ENCODE peak calls at places on chromosomes 2 and 18, in five cellular contexts. One of them, this sample, is unnamed.

GRCh38 chr2:190765386-190766173 is 115.0 kb upstream of the GLS start:
- DNase-seq in RWPE1: peak
- DNase-seq in osteocyte: no peak
- DNase-seq in NCI-H2081: no peak
- DNase-seq in stimulated activated naive B cell treated with anti-CD40 and anti-IgM and Interleukin-4, amounts not matched to agents 10 μg/mL and 1 μg/mL and 100 μg/mL, for 72 hours: no peak
- DNase-seq in this sample: no peak

GRCh38 chr2:46311651-46312223 is 14.5 kb downstream of the EPAS1 start:
- DNase-seq in osteocyte: no peak
- DNase-seq in RWPE1: no peak
- DNase-seq in stimulated activated naive B cell treated with anti-CD40 and anti-IgM and Interleukin-4, amounts not matched to agents 10 μg/mL and 1 μg/mL and 100 μg/mL, for 72 hours: no peak
- DNase-seq in NCI-H2081: no peak
- DNase-seq in this sample: no peak

GRCh38 chr2:218255441-218255840 is 5.4 kb upstream of the GPBAR1 start:
- DNase-seq in RWPE1: no peak
- DNase-seq in stimulated activated naive B cell treated with anti-CD40 and anti-IgM and Interleukin-4, amounts not matched to agents 10 μg/mL and 1 μg/mL and 100 μg/mL, for 72 hours: no peak
- DNase-seq in osteocyte: no peak
- DNase-seq in NCI-H2081: no peak
- DNase-seq in this sample: no peak

GRCh38 chr2:40797115-40797514 is 345.2 kb upstream of the SLC8A1 start:
- DNase-seq in stimulated activated naive B cell treated with anti-CD40 and anti-IgM and Interleukin-4, amounts not matched to agents 10 μg/mL and 1 μg/mL and 100 μg/mL, for 72 hours: no peak
- DNase-seq in NCI-H2081: no peak
- DNase-seq in RWPE1: peak
- DNase-seq in osteocyte: no peak
- DNase-seq in this sample: no peak

GRCh38 chr2:209368924-209369323 is 54.9 kb upstream of the MAP2 start:
- DNase-seq in stimulated activated naive B cell treated with anti-CD40 and anti-IgM and Interleukin-4, amounts not matched to agents 10 μg/mL and 1 μg/mL and 100 μg/mL, for 72 hours: no peak
- DNase-seq in NCI-H2081: no peak
- DNase-seq in osteocyte: no peak
- DNase-seq in RWPE1: peak
- DNase-seq in this sample: no peak

GRCh38 chr2:204152616-204153015 is 216.1 kb downstream of the ICOS start:
- DNase-seq in NCI-H2081: no peak
- DNase-seq in stimulated activated naive B cell treated with anti-CD40 and anti-IgM and Interleukin-4, amounts not matched to agents 10 μg/mL and 1 μg/mL and 100 μg/mL, for 72 hours: no peak
- DNase-seq in RWPE1: no peak
- DNase-seq in osteocyte: no peak
- DNase-seq in this sample: no peak

GRCh38 chr2:130380096-130380934 is 24.5 kb downstream of the PTPN18 start:
- DNase-seq in NCI-H2081: no peak
- DNase-seq in RWPE1: no peak
- DNase-seq in stimulated activated naive B cell treated with anti-CD40 and anti-IgM and Interleukin-4, amounts not matched to agents 10 μg/mL and 1 μg/mL and 100 μg/mL, for 72 hours: no peak
- DNase-seq in osteocyte: peak
- DNase-seq in this sample: no peak

GRCh38 chr2:9102861-9103662 is 99.6 kb upstream of the MBOAT2 start:
- DNase-seq in NCI-H2081: no peak
- DNase-seq in osteocyte: no peak
- DNase-seq in stimulated activated naive B cell treated with anti-CD40 and anti-IgM and Interleukin-4, amounts not matched to agents 10 μg/mL and 1 μg/mL and 100 μg/mL, for 72 hours: no peak
- DNase-seq in RWPE1: no peak
- DNase-seq in this sample: no peak

GRCh38 chr2:71064754-71065621 is 3.5 kb upstream of the NAGK start:
- DNase-seq in NCI-H2081: no peak
- DNase-seq in osteocyte: no peak
- DNase-seq in RWPE1: no peak
- DNase-seq in stimulated activated naive B cell treated with anti-CD40 and anti-IgM and Interleukin-4, amounts not matched to agents 10 μg/mL and 1 μg/mL and 100 μg/mL, for 72 hours: no peak
- DNase-seq in this sample: no peak

GRCh38 chr2:138071720-138072719 is 107.7 kb downstream of the HNMT start:
- DNase-seq in osteocyte: no peak
- DNase-seq in RWPE1: peak
- DNase-seq in NCI-H2081: no peak
- DNase-seq in stimulated activated naive B cell treated with anti-CD40 and anti-IgM and Interleukin-4, amounts not matched to agents 10 μg/mL and 1 μg/mL and 100 μg/mL, for 72 hours: no peak
- DNase-seq in this sample: no peak

GRCh38 chr2:100244881-100245605 is 77.3 kb downstream of the LONRF2 start:
- DNase-seq in stimulated activated naive B cell treated with anti-CD40 and anti-IgM and Interleukin-4, amounts not matched to agents 10 μg/mL and 1 μg/mL and 100 μg/mL, for 72 hours: no peak
- DNase-seq in osteocyte: no peak
- DNase-seq in RWPE1: no peak
- DNase-seq in NCI-H2081: no peak
- DNase-seq in this sample: no peak

GRCh38 chr2:60429681-60430080 is 123.8 kb downstream of the BCL11A start:
- DNase-seq in NCI-H2081: no peak
- DNase-seq in RWPE1: no peak
- DNase-seq in stimulated activated naive B cell treated with anti-CD40 and anti-IgM and Interleukin-4, amounts not matched to agents 10 μg/mL and 1 μg/mL and 100 μg/mL, for 72 hours: no peak
- DNase-seq in osteocyte: no peak
- DNase-seq in this sample: no peak

GRCh38 chr2:6418316-6418715 is 447.4 kb downstream of the CMPK2 start:
- DNase-seq in NCI-H2081: no peak
- DNase-seq in osteocyte: no peak
- DNase-seq in stimulated activated naive B cell treated with anti-CD40 and anti-IgM and Interleukin-4, amounts not matched to agents 10 μg/mL and 1 μg/mL and 100 μg/mL, for 72 hours: no peak
- DNase-seq in RWPE1: no peak
- DNase-seq in this sample: no peak

GRCh38 chr2:8435608-8436007 is 246.2 kb upstream of the ID2 start:
- DNase-seq in osteocyte: no peak
- DNase-seq in stimulated activated naive B cell treated with anti-CD40 and anti-IgM and Interleukin-4, amounts not matched to agents 10 μg/mL and 1 μg/mL and 100 μg/mL, for 72 hours: no peak
- DNase-seq in NCI-H2081: no peak
- DNase-seq in RWPE1: no peak
- DNase-seq in this sample: no peak

GRCh38 chr2:45288532-45288931 is 279.3 kb upstream of the SIX2 start:
- DNase-seq in osteocyte: no peak
- DNase-seq in NCI-H2081: no peak
- DNase-seq in stimulated activated naive B cell treated with anti-CD40 and anti-IgM and Interleukin-4, amounts not matched to agents 10 μg/mL and 1 μg/mL and 100 μg/mL, for 72 hours: no peak
- DNase-seq in RWPE1: no peak
- DNase-seq in this sample: no peak

GRCh38 chr2:171794918-171795317 is 99.1 kb downstream of the SLC25A12 start:
- DNase-seq in osteocyte: no peak
- DNase-seq in RWPE1: no peak
- DNase-seq in stimulated activated naive B cell treated with anti-CD40 and anti-IgM and Interleukin-4, amounts not matched to agents 10 μg/mL and 1 μg/mL and 100 μg/mL, for 72 hours: no peak
- DNase-seq in NCI-H2081: no peak
- DNase-seq in this sample: no peak

GRCh38 chr18:58669731-58670379 is 1.4 kb upstream of the MALT1 start:
- DNase-seq in stimulated activated naive B cell treated with anti-CD40 and anti-IgM and Interleukin-4, amounts not matched to agents 10 μg/mL and 1 μg/mL and 100 μg/mL, for 72 hours: no peak
- DNase-seq in osteocyte: no peak
- DNase-seq in RWPE1: peak
- DNase-seq in NCI-H2081: peak
- DNase-seq in this sample: no peak

GRCh38 chr18:56501896-56502295 is 136.5 kb downstream of the TXNL1 start:
- DNase-seq in NCI-H2081: no peak
- DNase-seq in RWPE1: no peak
- DNase-seq in stimulated activated naive B cell treated with anti-CD40 and anti-IgM and Interleukin-4, amounts not matched to agents 10 μg/mL and 1 μg/mL and 100 μg/mL, for 72 hours: no peak
- DNase-seq in osteocyte: no peak
- DNase-seq in this sample: no peak

GRCh38 chr2:110837421-110838409 is 105.3 kb downstream of the ACOXL start:
- DNase-seq in RWPE1: no peak
- DNase-seq in stimulated activated naive B cell treated with anti-CD40 and anti-IgM and Interleukin-4, amounts not matched to agents 10 μg/mL and 1 μg/mL and 100 μg/mL, for 72 hours: no peak
- DNase-seq in osteocyte: no peak
- DNase-seq in NCI-H2081: no peak
- DNase-seq in this sample: no peak

GRCh38 chr18:59742325-59743111 is 45.3 kb upstream of the CCBE1 start:
- DNase-seq in stimulated activated naive B cell treated with anti-CD40 and anti-IgM and Interleukin-4, amounts not matched to agents 10 μg/mL and 1 μg/mL and 100 μg/mL, for 72 hours: no peak
- DNase-seq in NCI-H2081: no peak
- DNase-seq in RWPE1: no peak
- DNase-seq in osteocyte: no peak
- DNase-seq in this sample: no peak

GRCh38 chr18:32779010-32779409 is 6.2 kb upstream of the KLHL14 start:
- DNase-seq in NCI-H2081: no peak
- DNase-seq in osteocyte: no peak
- DNase-seq in stimulated activated naive B cell treated with anti-CD40 and anti-IgM and Interleukin-4, amounts not matched to agents 10 μg/mL and 1 μg/mL and 100 μg/mL, for 72 hours: no peak
- DNase-seq in RWPE1: no peak
- DNase-seq in this sample: no peak

GRCh38 chr18:63823516-63824219 is 48.5 kb downstream of the SERPINB7 start:
- DNase-seq in RWPE1: no peak
- DNase-seq in NCI-H2081: no peak
- DNase-seq in stimulated activated naive B cell treated with anti-CD40 and anti-IgM and Interleukin-4, amounts not matched to agents 10 μg/mL and 1 μg/mL and 100 μg/mL, for 72 hours: no peak
- DNase-seq in osteocyte: no peak
- DNase-seq in this sample: no peak

GRCh38 chr2:204538179-204539009 is 6.9 kb upstream of the PARD3B start:
- DNase-seq in osteocyte: no peak
- DNase-seq in stimulated activated naive B cell treated with anti-CD40 and anti-IgM and Interleukin-4, amounts not matched to agents 10 μg/mL and 1 μg/mL and 100 μg/mL, for 72 hours: no peak
- DNase-seq in NCI-H2081: no peak
- DNase-seq in RWPE1: no peak
- DNase-seq in this sample: peak

GRCh38 chr2:628651-629050 is 48.6 kb downstream of the TMEM18 start:
- DNase-seq in stimulated activated naive B cell treated with anti-CD40 and anti-IgM and Interleukin-4, amounts not matched to agents 10 μg/mL and 1 μg/mL and 100 μg/mL, for 72 hours: no peak
- DNase-seq in RWPE1: peak
- DNase-seq in osteocyte: no peak
- DNase-seq in NCI-H2081: no peak
- DNase-seq in this sample: no peak

GRCh38 chr2:218343591-218343990 is 13.1 kb upstream of the CATIP start:
- DNase-seq in RWPE1: no peak
- DNase-seq in NCI-H2081: no peak
- DNase-seq in stimulated activated naive B cell treated with anti-CD40 and anti-IgM and Interleukin-4, amounts not matched to agents 10 μg/mL and 1 μg/mL and 100 μg/mL, for 72 hours: no peak
- DNase-seq in osteocyte: no peak
- DNase-seq in this sample: no peak

This sample was measured in ovary.